ENCODE peak calls at places on chromosomes 7 and 10, in five cellular contexts. Y, V, I, R and P are unnamed samples.

GRCh38 chr7:99840136-99840869 is 12.5 kb downstream of the CYP3A43 start:
- DNase-seq in Y (no peak), V (no peak), I (no peak), R (no peak), P (peak; percentile 69)

GRCh38 chr10:116099031-116099430 is 174.0 kb downstream of the GFRA1 start:
- DNase-seq in Y (no peak), V (no peak), I (no peak), R (no peak), P (no peak)

GRCh38 chr7:28083159-28083997 is 97.2 kb downstream of the JAZF1 start:
- DNase-seq in Y (no peak), V (no peak), I (no peak), R (no peak), P (no peak)

GRCh38 chr10:62582804-62583208 is 208.6 kb downstream of the ZNF365 start:
- DNase-seq in Y (no peak), V (peak; percentile 65), I (peak; percentile 53), R (peak; percentile 77), P (no peak)

GRCh38 chr10:95440326-95440725 is 120.8 kb downstream of the SORBS1 start:
- DNase-seq in Y (no peak), V (no peak), I (no peak), R (no peak), P (no peak)

GRCh38 chr7:139773372-139773771 is 4.4 kb downstream of the HIPK2 start:
- DNase-seq in Y (no peak), V (no peak), I (no peak), R (no peak), P (no peak)

GRCh38 chr10:16984242-16984641 is 145.4 kb downstream of the CUBN start:
- DNase-seq in Y (no peak), V (no peak), I (no peak), R (no peak), P (no peak)

GRCh38 chr7:102935450-102936110 is 22.8 kb downstream of the LRRC17 start:
- DNase-seq in Y (no peak), V (no peak), I (no peak), R (no peak), P (no peak)

GRCh38 chr10:33460461-33461294 is 126.2 kb upstream of the NRP1 start:
- DNase-seq in Y (no peak), V (no peak), I (peak; percentile 21), R (peak; percentile 67), P (no peak)

GRCh38 chr10:3000063-3000462 is 67.3 kb upstream of the PFKP start:
- DNase-seq in Y (no peak), V (no peak), I (no peak), R (no peak), P (peak; percentile 13)

GRCh38 chr7:85133560-85133959 is 53.3 kb downstream of the SEMA3D start:
- DNase-seq in Y (no peak), V (no peak), I (no peak), R (no peak), P (no peak)

GRCh38 chr10:7767209-7767608 is 20.6 kb downstream of the KIN start:
- DNase-seq in Y (no peak), V (no peak), I (no peak), R (no peak), P (no peak)

GRCh38 chr10:117053548-117053947 is 48.6 kb upstream of the SHTN1 start:
- DNase-seq in Y (no peak), V (no peak), I (no peak), R (no peak), P (no peak)

GRCh38 chr10:24603333-24603732 is 120.4 kb downstream of the ARHGAP21 start:
- DNase-seq in Y (no peak), V (no peak), I (no peak), R (no peak), P (no peak)

GRCh38 chr7:82389847-82390246 is 53.7 kb downstream of the CACNA2D1 start:
- DNase-seq in Y (no peak), V (no peak), I (no peak), R (no peak), P (no peak)

GRCh38 chr10:133274751-133275682 is 1.7 kb downstream of the ADAM8 start:
- DNase-seq in Y (no peak), V (no peak), I (no peak), R (no peak), P (peak; percentile 29)

GRCh38 chr7:22934023-22934422 is 79.9 kb downstream of the HYCC1 start:
- DNase-seq in Y (no peak), V (no peak), I (no peak), R (no peak), P (no peak)

GRCh38 chr10:100827819-100828743 is 82.7 kb downstream of the PAX2 start:
- DNase-seq in Y (no peak), V (no peak), I (peak; percentile 30), R (peak; percentile 26), P (peak; percentile 5)

GRCh38 chr10:69057261-69057950 is 30.5 kb upstream of the SRGN start:
- DNase-seq in Y (no peak), V (no peak), I (no peak), R (peak; percentile 58), P (peak; percentile 32)

GRCh38 chr10:59830601-59831259 is 75.6 kb downstream of the CCDC6 start:
- DNase-seq in Y (no peak), V (no peak), I (peak; percentile 66), R (peak; percentile 26), P (peak; percentile 67)

GRCh38 chr7:70829221-70830059 is 302.5 kb upstream of the GALNT17 start:
- DNase-seq in Y (no peak), V (no peak), I (peak; percentile 64), R (peak; percentile 63), P (peak; percentile 45)

GRCh38 chr10:131902691-131903090 is 1.9 kb downstream of the PPP2R2D start:
- DNase-seq in Y (no peak), V (no peak), I (no peak), R (no peak), P (no peak)

GRCh38 chr10:131899695-131900349 is 986 bp upstream of the PPP2R2D start:
- DNase-seq in Y (no peak), V (no peak), I (no peak), R (no peak), P (no peak)

GRCh38 chr10:131900350-131901152 is at the start of gene PPP2R2D:
- DNase-seq in Y (peak; percentile 62), V (peak; percentile 94), I (peak; percentile 96), R (peak; percentile 94), P (peak; percentile 95)

GRCh38 chr10:131901181-131901829 is 497 bp downstream of the PPP2R2D start:
- DNase-seq in Y (no peak), V (no peak), I (peak; percentile 49), R (peak; percentile 48), P (peak; percentile 73)

GRCh38 chr10:131902211-131902610 is 1.4 kb downstream of the PPP2R2D start:
- DNase-seq in Y (no peak), V (no peak), I (no peak), R (no peak), P (no peak)
- H3K4me1 ChIP-seq in Y (peaks cover 34% of the 10 kb centered on the region), V (peaks cover 24% of the 10 kb centered on the region), I (peaks cover 15% of the 10 kb centered on the region), R (peaks cover 74% of the 10 kb centered on the region), P (peaks cover 3% of the 10 kb centered on the region)

GRCh38 chr7:5510426-5511045 is 86.9 kb upstream of the TNRC18 start:
- DNase-seq in Y (no peak), V (no peak), I (no peak), R (no peak), P (no peak)

GRCh38 chr7:5517057-5517456 is 93.4 kb upstream of the TNRC18 start:
- DNase-seq in Y (no peak), V (no peak), I (no peak), R (no peak), P (no peak)

GRCh38 chr7:5519515-5519928 is 95.9 kb upstream of the TNRC18 start:
- DNase-seq in Y (no peak), V (no peak), I (no peak), R (no peak), P (no peak)

GRCh38 chr7:5508698-5509097 is 85.1 kb upstream of the TNRC18 start:
- DNase-seq in Y (no peak), V (no peak), I (no peak), R (no peak), P (no peak)

DNA sequence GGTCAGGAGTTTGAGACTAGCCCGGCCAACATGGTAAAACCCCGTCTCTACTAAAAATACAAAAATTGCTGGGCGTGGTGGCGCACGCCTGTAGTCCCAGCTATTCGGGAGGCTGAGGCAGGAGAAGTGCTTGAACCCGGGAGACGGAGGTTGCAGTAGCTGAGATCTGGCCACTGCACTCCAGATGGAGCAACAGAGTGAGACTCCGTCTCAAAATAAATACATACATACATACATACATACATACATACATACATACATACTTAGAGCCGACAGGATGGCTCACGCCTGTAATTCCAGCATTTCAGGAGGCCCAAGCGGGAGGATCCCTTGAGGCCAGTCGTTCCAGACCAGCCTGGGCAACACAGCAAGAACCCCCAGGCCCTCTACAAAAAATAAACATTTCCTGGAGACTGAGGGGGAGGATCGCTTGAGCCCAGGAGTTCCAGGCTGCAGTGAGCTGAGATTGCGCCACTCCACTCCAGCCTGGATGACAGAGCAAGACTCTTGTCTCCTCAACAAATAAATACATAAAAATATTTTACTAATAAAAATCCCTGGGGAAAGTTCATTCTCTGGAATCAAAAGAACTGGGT is 90.9 kb upstream of the TNRC18 start:
- DNase-seq in Y (no peak), V (no peak), I (no peak), R (no peak), P (no peak)
- H3K4me3 ChIP-seq in Y (peak overlapping the region; percentile 77), V (peak overlapping the region; percentile 76), I (peak overlapping the region; percentile 73), R (peak overlapping the region; percentile 84), P (no peak overlapping the region)

GRCh38 chr7:108453320-108453719 is 2.9 kb downstream of the NRCAM start:
- DNase-seq in Y (no peak), V (no peak), I (no peak), R (no peak), P (no peak)

GRCh38 chr7:108454317-108454673 is 1.9 kb downstream of the NRCAM start:
- DNase-seq in Y (no peak), V (no peak), I (no peak), R (no peak), P (no peak)

GRCh38 chr7:108454674-108455523 is 1.3 kb downstream of the NRCAM start:
- DNase-seq in Y (no peak), V (no peak), I (no peak), R (no peak), P (no peak)

GRCh38 chr7:108451296-108451848 is 4.9 kb downstream of the NRCAM start:
- DNase-seq in Y (no peak), V (no peak), I (no peak), R (no peak), P (no peak)

GRCh38 chr7:108452707-108453106 is 3.5 kb downstream of the NRCAM start:
- DNase-seq in Y (no peak), V (no peak), I (no peak), R (no peak), P (peak; percentile 10)
- H3K4me1 ChIP-seq in Y (peaks cover 16% of the 10 kb centered on the region), V (no peaks in the 10 kb centered on the region), I (peaks cover 4% of the 10 kb centered on the region), R (peaks cover 26% of the 10 kb centered on the region), P (no peaks in the 10 kb centered on the region)

DNA sequence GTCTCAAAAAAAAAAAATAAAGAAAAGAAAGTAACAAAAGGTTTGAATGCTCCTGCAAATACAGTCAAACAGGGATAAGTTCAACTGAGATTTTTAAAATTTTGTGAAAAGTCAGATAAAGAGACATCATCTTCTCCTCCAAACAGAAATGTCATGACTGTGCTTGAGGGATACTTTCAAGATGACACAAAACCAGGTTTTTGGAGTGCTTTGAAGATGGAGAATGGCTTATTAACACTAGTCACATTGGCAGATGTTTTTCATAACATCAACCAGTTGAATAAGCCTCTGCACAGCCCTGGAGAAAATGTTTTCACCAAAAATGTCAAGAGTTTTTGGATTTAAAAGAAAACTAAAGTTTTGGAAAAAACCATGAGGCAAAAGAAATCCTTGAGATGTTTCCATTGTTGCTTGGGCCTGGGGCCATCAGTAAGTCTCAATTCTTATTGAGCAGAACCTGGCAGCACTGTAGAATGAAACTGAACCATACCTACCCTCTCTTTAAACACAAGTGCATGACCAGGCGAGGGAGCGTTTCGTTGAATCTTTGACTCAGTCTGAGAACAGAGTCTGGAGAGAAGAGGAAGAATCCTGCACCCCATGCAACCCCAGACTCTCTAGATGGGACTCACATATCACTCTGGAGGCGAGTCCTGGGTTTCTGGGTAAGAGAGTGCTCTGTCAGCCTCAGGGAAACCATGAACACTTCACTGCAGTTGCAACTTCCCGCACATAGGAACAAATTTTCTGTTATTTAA is 37.4 kb upstream of the PRKCQ start:
- DNase-seq in Y (no peak), V (no peak), I (no peak), R (no peak), P (no peak)
- H3K4me3 ChIP-seq in Y (no peak overlapping the region), V (no peak overlapping the region), I (no peak overlapping the region), R (no peak overlapping the region), P (no peak overlapping the region)